ENCODE peak calls at places on chromosomes 16 and 17, in five cellular contexts. E is IMR-90, U is H1, D is H9, R is mesenchymal stem cell. F is an unnamed sample. For H3K4me1 and H3K27me3, the result is how much of the 10 kb centered on the place peaks cover.

GRCh38 chr16:21023509-21024202 is 123.1 kb downstream of the LYRM1 start:
- DNase-seq in U (no peak), E (no peak), R (no peak), D (no peak), F (peak)

GRCh38 chr17:59811209-59811608 is 81.5 kb downstream of the TUBD1 start:
- DNase-seq in U (no peak), D (no peak), E (no peak), R (no peak), F (no peak)

GRCh38 chr17:79043931-79044320 is 20.0 kb downstream of the C1QTNF1 start:
- DNase-seq in D (no peak), R (no peak), E (no peak), U (no peak), F (no peak)

GRCh38 chr16:3458852-3459361 is 15.4 kb downstream of the NAA60 start:
- DNase-seq in E (peak), D (no peak), R (peak), U (no peak), F (no peak)

GRCh38 chr17:65627892-65628622 is 66.6 kb upstream of the AXIN2 start:
- DNase-seq in D (no peak), E (peak), R (peak), U (no peak), F (no peak)

GRCh38 chr16:81834868-81835267 is 55.8 kb downstream of the PLCG2 start:
- DNase-seq in R (no peak), E (no peak), D (no peak), U (no peak), F (no peak)

GRCh38 chr17:81573794-81574642 is 21.9 kb upstream of the FAAP100 start:
- DNase-seq in U (no peak), E (no peak), D (peak), R (no peak), F (no peak)

GRCh38 chr16:23209606-23210005 is 27.1 kb downstream of the SCNN1G start:
- DNase-seq in D (no peak), R (no peak), U (no peak), E (no peak), F (no peak)

GRCh38 chr16:72961115-72961832 is 86.7 kb downstream of the ZFHX3 start:
- DNase-seq in E (peak), U (no peak), D (no peak), R (peak), F (no peak)

GRCh38 chr16:51576498-51576897 is 425.4 kb upstream of the SALL1 start:
- DNase-seq in U (no peak), R (no peak), D (no peak), E (no peak), F (no peak)

GRCh38 chr16:2206780-2207433 is 1.7 kb downstream of the MLST8 start:
- DNase-seq in R (no peak), U (no peak), D (no peak), E (no peak), F (peak)

GRCh38 chr16:70809392-70810060 is 8.6 kb upstream of the VAC14 start:
- DNase-seq in U (no peak), D (peak), E (no peak), R (no peak), F (no peak)

GRCh38 chr17:34351041-34351575 is 5.2 kb upstream of the CCL13 start:
- DNase-seq in R (no peak), E (no peak), U (no peak), D (no peak), F (no peak)

GRCh38 chr17:46264456-46265198 is 30.3 kb upstream of the LRRC37A start:
- DNase-seq in U (no peak), R (peak), E (peak), D (peak), F (peak)

GRCh38 chr17:10042589-10043244 is 137.6 kb upstream of the RCVRN start:
- DNase-seq in D (no peak), E (no peak), U (no peak), R (no peak), F (no peak)

GRCh38 chr17:65131946-65132345 is 5.2 kb upstream of the RGS9 start:
- DNase-seq in R (peak), U (no peak), D (no peak), E (peak), F (no peak)

GRCh38 chr16:11423315-11424117 is 78.3 kb downstream of the RMI2 start:
- DNase-seq in R (no peak), E (no peak), U (no peak), D (no peak), F (no peak)

DNA sequence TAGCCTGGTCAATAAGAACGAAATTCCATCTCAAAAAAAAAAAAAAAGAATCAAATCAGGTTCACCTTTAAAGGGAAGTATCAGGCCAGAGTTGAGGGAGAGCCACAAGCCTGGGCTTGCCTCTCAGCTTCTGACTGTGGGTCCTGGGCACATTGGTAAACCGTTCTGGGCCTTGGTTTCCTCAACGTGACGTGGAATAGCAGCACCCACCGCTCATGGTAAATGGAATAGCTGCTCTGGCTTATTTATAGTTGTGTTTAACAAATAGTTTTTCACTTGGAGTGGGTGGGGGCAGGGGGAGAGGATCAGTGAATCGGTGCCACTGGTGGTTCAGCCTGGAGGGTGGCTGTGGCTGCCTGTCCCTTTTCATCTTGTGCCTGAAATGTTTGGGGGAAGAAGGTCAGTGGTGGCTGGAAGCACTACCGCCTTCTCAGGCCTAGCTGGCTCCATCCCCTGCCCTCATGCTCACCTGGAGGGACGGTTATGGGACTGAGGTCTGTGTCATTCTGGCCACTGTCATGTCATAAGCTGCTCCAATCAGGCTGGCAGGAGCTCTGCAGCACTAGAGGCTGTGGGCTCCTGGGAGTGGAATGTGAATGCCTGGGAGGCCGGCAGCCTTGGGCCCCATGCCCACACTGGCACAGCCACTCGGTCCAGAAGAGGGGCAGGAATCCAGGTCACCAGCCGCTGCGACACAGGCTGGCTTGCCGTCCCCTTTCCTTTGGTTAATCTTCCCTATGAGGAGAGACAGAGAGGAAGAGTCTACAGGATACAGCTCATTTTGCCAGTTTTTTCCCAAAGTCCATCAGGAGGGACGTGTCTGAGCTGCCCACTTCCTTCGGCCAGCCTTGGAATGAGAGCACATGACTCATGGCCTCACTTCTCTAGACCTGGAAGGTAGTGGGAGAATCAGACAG is 27.0 kb downstream of the CCR7 start:
- DNase-seq in D (no peak), R (no peak), E (peak), U (no peak), F (no peak)
- H3K4me1 ChIP-seq in D (under half), R (under half), E (under half), U (under half), F (under half)

GRCh38 chr17:48615963-48616718 is 1.0 kb upstream of the HOXB8 start:
- DNase-seq in D (no peak), U (no peak), E (no peak), R (peak), F (no peak)
- H3K27me3 ChIP-seq in D (half or more), U (half or more), E (half or more), R (half or more), F (half or more)

DNA sequence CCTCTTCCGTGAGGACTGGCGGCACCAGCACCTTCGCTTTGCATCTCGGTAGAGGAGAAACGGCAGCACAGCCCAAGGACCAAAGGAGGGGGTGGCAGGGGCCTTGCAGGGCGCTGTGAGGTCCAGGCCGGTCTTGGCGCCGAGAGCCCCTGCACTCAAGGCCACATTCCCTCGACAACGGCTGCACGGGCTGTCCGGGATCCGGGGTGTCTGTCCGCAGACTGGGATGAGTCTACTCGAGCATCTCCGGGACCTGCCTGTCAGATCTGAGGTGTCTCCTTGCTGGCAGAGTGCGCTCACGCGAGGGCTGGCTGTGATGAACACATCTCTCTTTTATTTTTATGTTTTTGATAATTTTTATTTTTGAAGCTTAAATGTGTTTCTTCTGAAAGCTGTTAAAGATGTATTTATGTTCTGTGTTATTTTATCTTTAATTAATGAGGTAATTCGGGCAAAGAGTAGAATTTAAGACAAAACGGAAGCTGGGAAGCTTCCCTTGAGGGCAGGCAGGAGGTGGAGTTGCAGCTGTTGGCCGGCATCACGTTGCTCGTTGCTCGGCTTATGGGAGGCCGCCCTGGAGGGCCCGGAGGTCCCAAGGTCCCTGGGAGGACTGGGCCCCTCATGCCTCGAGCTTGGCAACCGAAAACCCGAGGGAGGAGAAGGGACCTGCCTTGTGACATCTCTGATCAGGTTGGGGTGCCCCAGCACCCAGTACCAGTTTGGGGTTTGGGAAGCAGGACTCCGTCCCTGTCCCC is 4.3 kb downstream of the SOX8 start:
- DNase-seq in R (no peak), D (no peak), U (no peak), E (no peak), F (no peak)
- H2AK5ac ChIP-seq in R (no peak), D (no peak), U (no peak), E (no peak), F (no peak)

GRCh38 chr17:48438662-48439061 is 8.6 kb upstream of the SKAP1 start:
- DNase-seq in R (no peak), D (no peak), E (no peak), U (no peak), F (no peak)

GRCh38 chr17:48439875-48440505 is 10.0 kb upstream of the SKAP1 start:
- DNase-seq in U (no peak), D (no peak), E (no peak), R (peak), F (no peak)

GRCh38 chr17:48440660-48441059 is 10.6 kb upstream of the SKAP1 start:
- DNase-seq in R (no peak), E (no peak), U (no peak), D (no peak), F (no peak)

GRCh38 chr17:48439473-48439872 is 9.5 kb upstream of the SKAP1 start:
- DNase-seq in U (no peak), D (no peak), E (no peak), R (peak), F (no peak)

GRCh38 chr17:48439072-48439471 is 9.1 kb upstream of the SKAP1 start:
- DNase-seq in D (no peak), E (no peak), U (no peak), R (no peak), F (no peak)
- H3K4me1 ChIP-seq in D (under half), E (under half), U (under half), R (under half), F (under half)

DNA sequence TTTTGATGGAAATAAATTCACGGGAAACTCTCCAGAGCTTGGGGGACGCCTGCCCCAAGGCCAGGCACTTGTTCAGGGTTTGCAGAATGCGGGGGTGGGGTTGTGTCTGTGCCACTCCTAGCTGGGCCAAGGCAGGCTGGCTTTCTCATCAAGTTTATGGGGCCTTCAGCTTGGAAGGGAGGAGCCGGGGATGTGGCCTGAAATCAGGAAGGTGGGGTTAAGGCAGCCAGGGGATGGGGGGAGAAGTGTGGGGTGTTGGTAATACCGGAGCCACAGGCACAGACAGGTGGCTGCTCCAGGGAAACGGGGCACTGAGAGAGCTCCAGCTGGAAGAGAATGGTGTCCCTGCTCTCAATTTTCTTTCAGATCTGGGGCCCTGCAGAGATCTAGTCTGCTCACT is 1.8 kb upstream of the CHAD start:
- DNase-seq in U (no peak), D (no peak), E (no peak), R (no peak), F (no peak)
- H3K27me3 ChIP-seq in U (under half), D (under half), E (under half), R (under half), F (under half)

GRCh38 chr16:85614338-85615013 is 1.4 kb downstream of the GSE1 start:
- DNase-seq in U (no peak), E (no peak), R (peak), D (no peak), F (no peak)
- H2AK5ac ChIP-seq in U (no peak), E (no peak), R (no peak), D (no peak), F (no peak)

F was measured in mesendoderm.